ENCODE peak calls at places on chromosomes 11 and 22, in four cellular contexts. N, K, V and Q are unnamed samples.

GRCh38 chr22:17665248-17665647 is 26.7 kb downstream of the BCL2L13 start:
- DNase-seq in V (no peak), N (no peak), K (no peak), Q (no peak)

GRCh38 chr11:94671553-94672366 is 96.4 kb upstream of the AMOTL1 start:
- DNase-seq in K (no peak), N (no peak), V (no peak), Q (no peak)

GRCh38 chr11:112459001-112459400 is 198.3 kb upstream of the PLET1 start:
- DNase-seq in V (no peak), K (no peak), N (no peak), Q (peak)

GRCh38 chr11:18677560-18677959 is 21.0 kb upstream of the TMEM86A start:
- DNase-seq in N (no peak), V (no peak), K (no peak), Q (no peak)

GRCh38 chr11:14109742-14110141 is 147.2 kb downstream of the SPON1 start:
- DNase-seq in K (no peak), V (no peak), N (no peak), Q (no peak)

GRCh38 chr11:8033312-8033715 is 46.2 kb downstream of the EIF3F start:
- DNase-seq in V (peak), N (peak), K (peak), Q (peak)

GRCh38 chr11:130234315-130234714 is 74.7 kb downstream of the ST14 start:
- DNase-seq in N (no peak), K (no peak), V (no peak), Q (no peak)

GRCh38 chr11:71210861-71211260 is 41.5 kb downstream of the SHANK2 start:
- DNase-seq in V (no peak), N (no peak), K (no peak), Q (no peak)

GRCh38 chr22:17077255-17077654 is 7.5 kb upstream of the IL17RA start:
- DNase-seq in K (no peak), N (no peak), V (no peak), Q (peak)

GRCh38 chr22:38751422-38752346 is 4.1 kb downstream of the SUN2 start:
- DNase-seq in K (peak), N (peak), V (peak), Q (no peak)

GRCh38 chr11:43579919-43580276 is 100.6 kb upstream of the HSD17B12 start:
- DNase-seq in V (no peak), N (no peak), K (no peak), Q (no peak)

GRCh38 chr11:95404370-95404769 is 173.4 kb upstream of the SESN3 start:
- DNase-seq in K (no peak), V (no peak), N (no peak), Q (no peak)

GRCh38 chr11:70605846-70606245 is 207.5 kb downstream of the CTTN start:
- DNase-seq in V (no peak), N (no peak), K (no peak), Q (no peak)

GRCh38 chr11:101880208-101880607 is 34.6 kb upstream of the CEP126 start:
- DNase-seq in N (no peak), V (peak), K (no peak), Q (peak)

GRCh38 chr11:1123970-1124369 is 33.8 kb upstream of the MUC5AC start:
- DNase-seq in N (no peak), V (peak), K (peak), Q (no peak)

GRCh38 chr11:111344032-111344431 is 35.0 kb downstream of the POU2AF1 start:
- DNase-seq in N (no peak), V (no peak), K (no peak), Q (peak)